ENCODE peak calls at places on chromosomes 13 and 19, in six cellular contexts. One of them, this sample, is unnamed.

GRCh38 chr19:35116085-35116801 is 620 bp downstream of the FXYD3 start:
- DNase-seq in A549: no peak
- DNase-seq in K562: no peak
- DNase-seq in GM12878: no peak
- DNase-seq in HepG2: no peak
- DNase-seq in HEK293T: no peak
- DNase-seq in this sample: no peak

GRCh38 chr19:16111909-16112752 is 442 bp downstream of the RAB8A start:
- DNase-seq in K562: no peak
- DNase-seq in A549: no peak
- DNase-seq in GM12878: no peak
- DNase-seq in HepG2: no peak
- DNase-seq in HEK293T: no peak
- DNase-seq in this sample: no peak

GRCh38 chr13:25466880-25467279 is 95.1 kb downstream of the ATP8A2 start:
- DNase-seq in K562: no peak
- DNase-seq in HEK293T: no peak
- DNase-seq in A549: no peak
- DNase-seq in GM12878: no peak
- DNase-seq in HepG2: peak
- DNase-seq in this sample: no peak

GRCh38 chr13:75881109-75881775 is 245.1 kb downstream of the LMO7 start:
- DNase-seq in HEK293T: no peak
- DNase-seq in K562: no peak
- DNase-seq in GM12878: no peak
- DNase-seq in HepG2: no peak
- DNase-seq in A549: no peak
- DNase-seq in this sample: peak

GRCh38 chr13:99871249-99871898 is 100.2 kb downstream of the ZIC5 start:
- DNase-seq in A549: no peak
- DNase-seq in HepG2: no peak
- DNase-seq in GM12878: no peak
- DNase-seq in K562: no peak
- DNase-seq in HEK293T: no peak
- DNase-seq in this sample: no peak

GRCh38 chr13:107545946-107546502 is 669.3 kb downstream of the LIG4 start:
- DNase-seq in GM12878: no peak
- DNase-seq in A549: no peak
- DNase-seq in K562: no peak
- DNase-seq in HepG2: no peak
- DNase-seq in HEK293T: no peak
- DNase-seq in this sample: no peak

GRCh38 chr13:32010137-32010536 is 21.4 kb upstream of the FRY start:
- DNase-seq in HEK293T: no peak
- DNase-seq in HepG2: no peak
- DNase-seq in K562: no peak
- DNase-seq in A549: no peak
- DNase-seq in GM12878: no peak
- DNase-seq in this sample: peak

GRCh38 chr13:26993780-26994179 is 177.8 kb downstream of the USP12 start:
- DNase-seq in GM12878: no peak
- DNase-seq in A549: no peak
- DNase-seq in HEK293T: no peak
- DNase-seq in HepG2: no peak
- DNase-seq in K562: no peak
- DNase-seq in this sample: no peak

GRCh38 chr13:32594339-32594738 is 8.1 kb downstream of the PDS5B start:
- DNase-seq in HepG2: no peak
- DNase-seq in HEK293T: no peak
- DNase-seq in K562: no peak
- DNase-seq in A549: no peak
- DNase-seq in GM12878: no peak
- DNase-seq in this sample: peak

GRCh38 chr13:21733475-21734311 is 62.8 kb downstream of the FGF9 start:
- DNase-seq in HepG2: no peak
- DNase-seq in GM12878: no peak
- DNase-seq in HEK293T: no peak
- DNase-seq in K562: no peak
- DNase-seq in A549: no peak
- DNase-seq in this sample: no peak

GRCh38 chr19:34416021-34416545 is 11.9 kb downstream of the PDCD2L start:
- DNase-seq in HepG2: no peak
- DNase-seq in HEK293T: no peak
- DNase-seq in K562: no peak
- DNase-seq in A549: no peak
- DNase-seq in GM12878: no peak
- DNase-seq in this sample: peak

GRCh38 chr13:44806841-44807240 is 182.4 kb downstream of the NUFIP1 start:
- DNase-seq in GM12878: no peak
- DNase-seq in K562: no peak
- DNase-seq in HEK293T: no peak
- DNase-seq in A549: no peak
- DNase-seq in HepG2: no peak
- DNase-seq in this sample: no peak

GRCh38 chr19:45448887-45449299 is 18.9 kb upstream of the FOSB start:
- DNase-seq in GM12878: no peak
- DNase-seq in K562: no peak
- DNase-seq in A549: no peak
- DNase-seq in HEK293T: no peak
- DNase-seq in HepG2: peak
- DNase-seq in this sample: peak

GRCh38 chr19:49487277-49488045 is at the start of gene RPL13A:
- DNase-seq in GM12878: peak
- DNase-seq in A549: peak
- DNase-seq in K562: peak
- DNase-seq in HepG2: peak
- DNase-seq in HEK293T: peak
- DNase-seq in this sample: peak

GRCh38 chr19:1935484-1936208 is 5.3 kb upstream of the CSNK1G2 start:
- DNase-seq in K562: peak
- DNase-seq in HEK293T: no peak
- DNase-seq in GM12878: no peak
- DNase-seq in HepG2: peak
- DNase-seq in A549: peak
- DNase-seq in this sample: peak

GRCh38 chr13:98915563-98916348 is 62.1 kb downstream of the DOCK9 start:
- DNase-seq in A549: no peak
- DNase-seq in GM12878: no peak
- DNase-seq in HEK293T: no peak
- DNase-seq in K562: no peak
- DNase-seq in HepG2: no peak
- DNase-seq in this sample: peak

GRCh38 chr19:48913114-48913513 is 13.0 kb downstream of the NUCB1 start:
- DNase-seq in HepG2: no peak
- DNase-seq in GM12878: no peak
- DNase-seq in HEK293T: no peak
- DNase-seq in K562: peak
- DNase-seq in A549: no peak
- DNase-seq in this sample: no peak

GRCh38 chr13:98537740-98538139 is 39.2 kb downstream of the STK24 start:
- DNase-seq in HEK293T: no peak
- DNase-seq in GM12878: no peak
- DNase-seq in HepG2: no peak
- DNase-seq in K562: no peak
- DNase-seq in A549: no peak
- DNase-seq in this sample: no peak

GRCh38 chr13:113400621-113401451 is 36.9 kb upstream of the GRTP1 start:
- DNase-seq in K562: no peak
- DNase-seq in A549: no peak
- DNase-seq in HEK293T: no peak
- DNase-seq in HepG2: no peak
- DNase-seq in GM12878: no peak
- DNase-seq in this sample: no peak

GRCh38 chr19:5567971-5568407 is 236 bp upstream of the TINCR start:
- DNase-seq in K562: no peak
- DNase-seq in HepG2: no peak
- DNase-seq in GM12878: no peak
- DNase-seq in A549: no peak
- DNase-seq in HEK293T: no peak
- DNase-seq in this sample: no peak
- TF ChIP-seq BHLHE40 in K562: no peak
- TF ChIP-seq BHLHE40 in HepG2: no peak
- TF ChIP-seq BHLHE40 in GM12878: no peak
- TF ChIP-seq BHLHE40 in A549: no peak
- TF ChIP-seq BHLHE40 in HEK293T: no peak
- TF ChIP-seq BHLHE40 in this sample: no peak

DNA sequence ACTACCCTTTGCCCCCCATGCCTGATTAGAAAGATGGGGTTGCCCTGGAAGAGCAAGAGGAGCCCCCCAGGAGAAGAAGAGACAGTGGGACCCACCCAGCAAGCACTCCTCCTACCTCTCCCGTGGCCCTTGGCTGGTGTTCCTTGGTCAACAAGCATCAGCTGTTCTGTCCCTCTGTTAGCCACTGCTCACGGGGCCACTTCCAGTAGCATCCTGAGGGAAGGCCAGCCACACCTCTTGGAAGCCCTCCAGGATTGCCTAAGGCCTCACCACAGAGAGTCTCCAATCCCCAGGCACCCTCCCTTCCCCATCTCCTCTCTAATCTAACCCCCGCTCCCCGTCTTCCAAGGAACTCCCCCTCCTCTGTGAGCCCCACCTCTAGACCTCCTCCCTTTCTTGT is 15.1 kb upstream of the DPP9 start:
- DNase-seq in HepG2: no peak
- DNase-seq in GM12878: no peak
- DNase-seq in K562: no peak
- DNase-seq in A549: no peak
- DNase-seq in HEK293T: no peak
- DNase-seq in this sample: no peak
- TF ChIP-seq BHLHE40 in HepG2: no peak
- TF ChIP-seq BHLHE40 in GM12878: no peak
- TF ChIP-seq BHLHE40 in K562: no peak
- TF ChIP-seq BHLHE40 in A549: no peak
- TF ChIP-seq BHLHE40 in HEK293T: no peak
- TF ChIP-seq BHLHE40 in this sample: no peak

DNA sequence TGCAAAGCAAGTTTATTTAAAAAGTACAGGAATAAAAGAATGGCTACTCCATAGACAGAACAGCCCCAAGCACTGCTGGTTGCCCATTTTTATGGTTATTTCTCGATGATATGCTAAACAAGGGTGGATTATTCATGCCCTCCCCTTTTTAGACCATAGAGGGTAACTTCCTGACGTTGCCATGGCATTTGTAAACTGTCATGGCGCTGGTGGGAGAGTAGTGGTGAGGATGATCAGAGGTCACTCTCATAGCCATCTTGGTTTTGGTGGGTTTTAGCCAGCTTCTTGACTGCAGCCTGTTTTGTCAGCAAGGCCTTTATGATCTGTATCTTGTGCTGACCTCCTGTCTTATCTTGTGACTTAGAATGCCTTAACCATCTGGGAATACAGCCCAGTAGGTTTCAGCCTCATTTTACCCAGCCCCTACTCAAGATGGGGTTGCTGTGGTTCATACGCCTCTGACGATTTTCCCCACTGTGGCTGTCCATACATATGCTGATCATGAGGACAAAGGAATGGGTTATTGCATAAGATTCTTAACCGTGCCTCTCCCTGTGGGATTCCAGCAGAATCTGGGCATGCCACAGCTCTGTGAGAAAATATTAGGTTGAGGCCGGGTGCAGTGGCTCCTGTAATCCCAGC is 36.9 kb upstream of the ZNF507 start:
- DNase-seq in GM12878: no peak
- DNase-seq in K562: no peak
- DNase-seq in A549: no peak
- DNase-seq in HEK293T: no peak
- DNase-seq in HepG2: no peak
- DNase-seq in this sample: no peak
- TF ChIP-seq BHLHE40 in GM12878: no peak
- TF ChIP-seq BHLHE40 in K562: no peak
- TF ChIP-seq BHLHE40 in A549: no peak
- TF ChIP-seq BHLHE40 in HEK293T: no peak
- TF ChIP-seq BHLHE40 in HepG2: no peak
- TF ChIP-seq BHLHE40 in this sample: no peak

GRCh38 chr13:105050696-105051095 is 1484.8 kb downstream of the EFNB2 start:
- DNase-seq in K562: no peak
- DNase-seq in HEK293T: no peak
- DNase-seq in GM12878: no peak
- DNase-seq in A549: no peak
- DNase-seq in HepG2: no peak
- DNase-seq in this sample: peak
- TF ChIP-seq BHLHE40 in K562: no peak
- TF ChIP-seq BHLHE40 in HEK293T: no peak
- TF ChIP-seq BHLHE40 in GM12878: no peak
- TF ChIP-seq BHLHE40 in A549: no peak
- TF ChIP-seq BHLHE40 in HepG2: no peak
- TF ChIP-seq BHLHE40 in this sample: no peak